ENCODE peak calls at places on chromosomes 16 and 17, in four cellular contexts. E, V, Y and G are unnamed samples.

GRCh38 chr16:777826-778225 is 10.4 kb downstream of the RPUSD1 start:
- DNase-seq in E (no peak), V (no peak), Y (no peak), G (no peak)

GRCh38 chr17:7411427-7411750 is 3.7 kb downstream of the NLGN2 start:
- DNase-seq in E (no peak), V (no peak), Y (no peak), G (no peak)

GRCh38 chr17:42694524-42694923 is 12.2 kb downstream of the CNTNAP1 start:
- DNase-seq in E (no peak), V (no peak), Y (no peak), G (no peak)

GRCh38 chr17:77999413-78000173 is 41.1 kb downstream of the TNRC6C start:
- DNase-seq in E (no peak), V (peak; percentile 59), Y (no peak), G (no peak)

GRCh38 chr17:30323262-30323894 is 10.5 kb downstream of the TMIGD1 start:
- DNase-seq in E (no peak), V (peak; percentile 30), Y (peak; percentile 18), G (peak; percentile 52)

GRCh38 chr17:57407287-57408063 is 151.2 kb downstream of the MSI2 start:
- DNase-seq in E (no peak), V (no peak), Y (no peak), G (no peak)

GRCh38 chr17:10683853-10684252 is 13.5 kb downstream of the SCO1 start:
- DNase-seq in E (no peak), V (peak; percentile 30), Y (no peak), G (no peak)

GRCh38 chr16:30186782-30187555 is 3.6 kb downstream of the CORO1A start:
- DNase-seq in E (peak; percentile 49), V (peak; percentile 61), Y (no peak), G (peak; percentile 77)

GRCh38 chr17:78184868-78185267 is 2.0 kb downstream of the TK1 start:
- DNase-seq in E (no peak), V (no peak), Y (no peak), G (no peak)

GRCh38 chr16:86044241-86044671 is 145.3 kb downstream of the IRF8 start:
- DNase-seq in E (peak; percentile 39), V (peak; percentile 54), Y (peak; percentile 15), G (no peak)

GRCh38 chr16:69613283-69614154 is 47.8 kb downstream of the NFAT5 start:
- DNase-seq in E (no peak), V (peak; percentile 76), Y (no peak), G (no peak)

DNA sequence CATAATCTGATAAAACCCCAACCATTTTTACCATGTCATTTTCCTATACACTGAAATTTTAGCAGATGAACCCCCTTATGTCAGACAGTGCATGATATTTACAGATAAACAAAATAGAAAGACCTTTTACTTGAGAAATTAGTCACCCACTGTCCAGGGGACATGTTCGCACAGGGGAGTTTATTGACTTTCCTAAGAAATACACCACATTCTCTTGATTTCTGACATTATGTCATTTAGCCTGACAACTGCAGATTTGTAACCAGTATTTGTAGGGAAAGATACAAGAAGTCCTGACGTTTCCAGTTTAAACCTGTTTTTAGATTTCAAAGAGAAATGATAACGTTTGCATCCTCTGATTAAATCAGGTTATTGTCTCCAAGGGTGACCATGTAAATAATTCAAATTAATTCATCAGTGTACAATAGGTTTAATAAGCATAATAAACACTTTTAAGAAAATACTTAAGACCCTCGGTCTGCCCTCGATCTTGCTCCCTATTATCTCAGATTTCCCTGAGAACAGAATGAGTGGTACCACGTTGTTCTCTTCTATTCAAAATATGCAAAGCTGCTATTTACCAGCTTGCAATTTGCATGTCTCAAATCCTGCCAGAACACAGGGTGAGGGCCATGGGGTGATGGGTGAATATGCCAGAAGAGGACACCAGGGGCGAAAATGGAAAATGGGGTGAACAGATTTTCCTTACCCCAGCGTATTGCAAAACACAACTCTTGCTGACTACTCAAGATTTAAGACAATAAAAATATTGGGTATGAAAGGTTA is 2.1 kb upstream of the LYRM9 start:
- DNase-seq in E (no peak), V (no peak), Y (no peak), G (no peak)
- TF ChIP-seq CTCF in E (no peak), V (no peak), Y (no peak), G (no peak)

DNA sequence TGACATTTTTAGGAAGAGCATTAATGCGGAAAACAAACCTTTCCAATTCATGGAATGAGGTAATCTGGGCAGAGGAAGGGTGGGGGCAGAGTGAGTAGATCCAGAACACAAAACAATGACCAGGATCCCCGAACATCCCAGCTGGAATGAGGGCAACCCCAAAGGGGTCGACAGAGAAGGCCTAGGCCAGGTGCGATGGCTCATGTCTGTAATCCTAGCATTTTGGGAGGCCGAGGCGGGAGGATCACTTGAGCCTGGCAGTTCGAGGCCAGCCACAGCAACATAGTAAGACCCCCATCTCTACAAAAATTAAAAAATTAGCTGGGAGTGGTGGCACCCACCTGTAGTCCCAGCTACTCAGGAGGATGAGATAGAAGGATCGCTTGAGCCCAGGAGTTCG is 64.7 kb downstream of the ZFHX3 start:
- DNase-seq in E (no peak), V (no peak), Y (no peak), G (no peak)
- TF ChIP-seq CTCF in E (no peak), V (no peak), Y (no peak), G (no peak)

DNA sequence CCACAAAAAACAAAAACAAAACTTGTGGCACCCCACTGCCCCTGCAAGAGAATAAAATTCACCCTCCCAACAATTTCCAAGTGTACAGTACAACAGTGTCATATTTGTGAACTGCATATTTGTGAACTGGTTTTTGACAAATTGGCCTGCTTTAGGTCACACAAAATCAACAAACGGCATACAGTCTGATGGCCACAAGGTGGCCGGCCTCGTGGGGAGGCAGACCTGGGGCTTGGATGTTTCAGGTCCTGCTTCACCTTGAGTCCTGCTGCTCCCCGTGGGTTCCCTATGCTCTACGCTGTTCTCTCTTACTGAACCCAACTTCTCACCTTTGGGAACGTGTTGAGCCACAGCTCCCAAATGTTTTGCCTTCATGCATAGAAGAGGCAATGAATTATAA is 102.2 kb downstream of the CDK5R1 start:
- DNase-seq in E (no peak), V (no peak), Y (no peak), G (no peak)
- TF ChIP-seq CTCF in E (peak; percentile 48), V (no peak), Y (no peak), G (no peak)

DNA sequence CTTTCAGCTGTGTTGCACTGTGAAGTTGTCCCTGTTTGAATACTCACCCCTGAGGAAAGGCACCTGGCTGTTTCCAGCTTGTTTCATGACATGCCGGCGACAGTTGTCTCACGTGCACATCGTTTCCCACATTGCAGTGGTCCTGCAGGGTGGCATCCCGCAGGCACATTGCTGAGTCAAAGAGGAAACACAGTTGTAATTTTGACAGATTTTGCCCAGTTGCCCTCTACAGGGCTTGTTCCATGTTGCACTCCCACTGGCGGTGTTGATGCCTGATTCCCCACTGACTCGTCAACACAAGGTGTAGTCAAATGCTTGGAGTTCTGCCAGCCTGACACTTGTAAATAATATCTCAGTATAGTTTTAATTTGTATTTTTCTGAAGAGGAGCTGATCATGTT is 23.8 kb downstream of the EPN2 start:
- DNase-seq in E (no peak), V (peak; percentile 54), Y (no peak), G (no peak)
- TF ChIP-seq CTCF in E (no peak), V (peak; percentile 20), Y (peak; percentile 36), G (peak; percentile 49)

DNA sequence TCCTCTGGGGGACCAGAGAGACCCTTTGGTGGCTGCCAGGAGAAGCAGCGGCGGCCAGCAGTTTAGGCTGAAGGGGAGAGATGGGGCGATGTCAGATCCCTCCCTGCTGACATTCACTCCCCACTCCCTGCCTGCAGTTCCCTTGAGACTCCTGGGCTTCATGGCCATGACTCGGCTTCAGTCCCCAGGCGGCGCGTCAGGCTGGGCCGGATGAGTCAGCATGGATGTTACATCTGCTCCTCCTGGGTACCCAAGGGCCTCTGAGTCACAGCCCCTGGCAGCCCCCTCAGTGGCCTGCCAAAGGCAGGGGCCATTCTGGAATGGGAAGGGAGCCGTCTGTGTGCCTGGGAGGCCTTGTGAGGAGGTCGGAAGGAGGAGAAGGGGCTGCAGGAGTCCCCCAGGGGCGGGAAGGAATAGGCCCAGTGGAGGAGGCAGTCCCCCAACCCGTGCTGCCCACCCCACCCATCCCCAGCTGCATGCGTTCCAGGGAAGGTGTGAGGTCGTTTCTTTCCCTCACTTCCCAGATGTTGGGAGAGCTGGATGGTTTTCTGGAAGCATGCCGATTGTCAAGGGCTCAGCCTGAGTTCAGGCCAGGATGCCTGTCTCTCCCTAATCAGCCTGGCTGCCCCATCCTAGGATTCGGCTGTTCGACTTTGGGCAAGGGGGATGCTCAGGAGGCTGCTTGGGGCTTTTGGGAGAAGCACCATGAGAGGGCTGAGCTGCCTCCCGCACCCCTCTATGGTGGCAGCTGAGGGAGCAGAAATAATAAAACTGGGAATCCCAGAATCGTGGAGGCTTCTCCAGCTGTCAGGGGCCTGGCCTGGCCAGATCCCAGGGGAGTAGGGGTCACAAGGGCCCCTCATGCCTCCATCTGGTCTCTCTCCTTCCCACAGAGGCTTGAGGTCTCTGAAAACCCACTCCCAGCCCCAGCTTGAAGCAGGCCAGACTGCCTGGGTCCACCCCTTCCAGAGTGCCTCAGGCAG is 9.7 kb downstream of the RHBDL3 start:
- DNase-seq in E (no peak), V (peak; percentile 83), Y (peak; percentile 45), G (peak; percentile 96)
- TF ChIP-seq CTCF in E (no peak), V (no peak), Y (no peak), G (no peak)

DNA sequence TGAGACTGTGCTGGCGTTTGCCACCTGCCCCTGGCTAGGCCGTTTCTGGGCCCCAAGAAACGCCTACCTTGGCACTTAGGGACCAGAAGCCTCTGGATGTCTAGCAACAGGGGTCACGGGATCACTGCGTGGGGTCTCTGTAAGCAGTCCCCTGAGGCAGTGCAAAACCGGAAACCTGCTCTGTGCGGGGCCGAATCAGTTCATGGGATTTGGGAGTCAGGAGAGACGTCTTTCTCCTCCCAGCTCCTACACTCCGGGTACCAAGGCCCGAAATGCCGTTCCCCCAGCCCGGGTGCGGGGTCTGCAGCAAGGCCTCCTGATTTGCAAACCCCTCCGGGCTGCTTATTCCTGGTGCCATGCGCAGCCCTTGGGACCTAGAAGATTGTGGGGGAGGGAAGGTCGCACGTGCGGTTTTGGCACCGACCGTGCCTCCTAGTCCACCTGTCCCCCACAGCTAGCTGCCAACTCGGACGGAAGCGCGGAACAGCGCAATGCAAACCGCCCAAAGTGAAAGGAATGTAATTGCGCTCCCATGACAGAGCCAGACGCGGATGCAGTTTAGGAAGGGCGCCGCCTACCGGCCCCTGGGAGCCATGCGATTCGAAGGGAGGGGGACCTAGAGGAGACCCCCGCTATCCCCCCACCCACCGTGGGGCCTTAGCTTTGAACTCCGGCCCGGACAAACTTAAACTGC is 6.5 kb downstream of the IRX5 start:
- DNase-seq in E (peak; percentile 56), V (peak; percentile 77), Y (peak; percentile 62), G (no peak)
- TF ChIP-seq CTCF in E (peak; percentile 90), V (peak; percentile 80), Y (peak; percentile 92), G (peak; percentile 21)

DNA sequence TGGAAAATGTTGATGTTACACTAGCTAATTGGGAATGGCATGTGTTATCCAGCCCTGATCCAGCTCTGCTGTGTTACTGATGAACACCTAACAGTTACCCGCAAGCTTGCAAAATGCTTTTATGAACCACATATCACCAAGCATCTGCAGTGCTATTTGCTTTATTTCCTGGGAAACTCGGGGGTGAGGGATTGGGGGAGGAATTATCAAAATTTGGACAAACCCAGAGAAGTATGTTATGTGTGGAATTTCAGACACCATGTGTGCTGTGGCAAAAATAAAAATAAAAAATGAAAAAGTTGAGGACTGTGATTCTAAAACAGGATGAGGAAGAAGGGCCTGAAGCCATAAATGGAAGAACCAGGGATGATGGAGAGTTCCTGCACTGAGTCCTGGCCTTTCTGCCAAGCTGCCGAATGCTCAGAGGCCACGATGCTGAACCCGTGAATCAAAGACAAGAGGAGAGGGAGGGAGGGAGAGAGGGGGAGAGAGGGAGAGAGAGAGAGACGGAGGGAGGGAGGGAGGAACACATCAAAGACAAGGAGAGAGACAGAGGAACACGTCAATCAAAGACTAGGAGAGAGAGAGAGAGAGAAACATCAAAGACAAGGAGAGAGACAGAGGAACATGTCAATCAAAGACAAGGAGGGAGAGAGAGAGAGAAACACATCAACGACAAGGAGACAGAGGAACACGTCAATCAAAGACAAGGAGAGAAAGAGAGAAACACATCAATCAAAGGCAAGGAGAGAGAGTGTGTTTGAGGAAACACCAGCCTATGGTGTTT is 89.8 kb downstream of the MRM3 start:
- DNase-seq in E (no peak), V (no peak), Y (no peak), G (no peak)
- TF ChIP-seq CTCF in E (no peak), V (no peak), Y (no peak), G (no peak)

GRCh38 chr16:73817500-73817899 is 479.1 kb upstream of the PSMD7 start:
- DNase-seq in E (no peak), V (no peak), Y (no peak), G (no peak)
- TF ChIP-seq CTCF in E (no peak), V (no peak), Y (no peak), G (no peak)